ENCODE peak calls at places on chromosomes 16 and 17, in seven cellular contexts. Q is mucosa of descending colon, F is AG09309, Y is cardiac fibroblast, H is adrenal gland, T is heart right ventricle, O is fibroblast of villous mesenchyme. A is an unnamed sample.

GRCh38 chr17:17401271-17401781 is 75.5 kb upstream of the MED9 start:
- DNase-seq in H (peak; percentile 68), O (no peak), Q (no peak), F (no peak), T (no peak), Y (peak; percentile 65), A (no peak)

GRCh38 chr17:80912451-80912850 is 79.2 kb upstream of the CHMP6 start:
- DNase-seq in Y (no peak), O (no peak), Q (no peak), H (no peak), T (no peak), F (no peak), A (no peak)

GRCh38 chr17:55089251-55089650 is 120.7 kb downstream of the STXBP4 start:
- DNase-seq in Y (no peak), T (no peak), H (no peak), F (no peak), Q (no peak), O (no peak), A (no peak)

GRCh38 chr16:80117731-80118130 is 423.1 kb upstream of the DYNLRB2 start:
- DNase-seq in O (no peak), Y (peak; percentile 32), H (no peak), Q (no peak), F (no peak), T (no peak), A (no peak)

GRCh38 chr17:80122926-80123505 is 21.6 kb downstream of the GAA start:
- DNase-seq in Q (no peak), O (no peak), T (no peak), Y (no peak), F (no peak), H (no peak), A (no peak)

GRCh38 chr17:31787857-31788570 is 71.0 kb downstream of the COPRS start:
- DNase-seq in Y (peak; percentile 86), O (peak; percentile 81), T (no peak), F (peak; percentile 88), Q (no peak), H (no peak), A (no peak)

GRCh38 chr16:81514041-81514559 is 69.5 kb downstream of the CMIP start:
- DNase-seq in O (peak; percentile 54), H (no peak), T (no peak), F (no peak), Y (no peak), Q (no peak), A (no peak)

GRCh38 chr17:37039269-37039668 is 90.5 kb downstream of the AATF start:
- DNase-seq in Q (no peak), T (no peak), O (no peak), Y (no peak), F (no peak), H (no peak), A (no peak)

GRCh38 chr17:19753049-19753444 is 4.9 kb upstream of the ALDH3A1 start:
- DNase-seq in Q (peak; percentile 53), O (no peak), Y (peak; percentile 82), T (peak; percentile 64), F (peak; percentile 67), H (peak; percentile 93), A (peak; percentile 92)

GRCh38 chr17:79619196-79619595 is 8.3 kb upstream of the RBFOX3 start:
- DNase-seq in Q (no peak), F (no peak), Y (no peak), O (no peak), T (no peak), H (no peak), A (peak; percentile 70)

GRCh38 chr17:50918933-50919296 is 52.8 kb upstream of the TOB1 start:
- DNase-seq in Q (peak; percentile 77), F (no peak), O (no peak), Y (peak; percentile 21), H (no peak), T (no peak), A (no peak)

GRCh38 chr16:57626420-57627170 is 1.8 kb upstream of the ADGRG1 start:
- DNase-seq in F (no peak), T (peak; percentile 3), O (no peak), Q (no peak), H (no peak), Y (no peak), A (no peak)

GRCh38 chr16:59290718-59291117 is 556.6 kb upstream of the GOT2 start:
- DNase-seq in O (no peak), Q (no peak), H (no peak), Y (no peak), F (no peak), T (no peak), A (no peak)

GRCh38 chr16:81185416-81185815 is 53.1 kb upstream of the BCO1 start:
- DNase-seq in Q (no peak), O (no peak), H (no peak), Y (no peak), F (no peak), T (no peak), A (no peak)

GRCh38 chr17:9123594-9124553 is 102.6 kb downstream of the NTN1 start:
- DNase-seq in O (no peak), H (no peak), Q (no peak), T (no peak), Y (no peak), F (no peak), A (no peak)

GRCh38 chr17:74778960-74779359 is 2.8 kb upstream of the NAT9 start:
- DNase-seq in Y (peak; percentile 66), Q (no peak), H (no peak), T (no peak), O (peak; percentile 91), F (peak; percentile 47), A (no peak)

GRCh38 chr17:74777884-74778490 is 1.8 kb upstream of the NAT9 start:
- DNase-seq in T (no peak), F (no peak), H (no peak), Q (no peak), Y (no peak), O (no peak), A (no peak)

GRCh38 chr17:74779948-74780400 is 3.8 kb upstream of the NAT9 start:
- DNase-seq in T (no peak), O (no peak), Y (no peak), F (no peak), H (peak; percentile 53), Q (peak; percentile 52), A (no peak)

GRCh38 chr17:74782571-74782970 is 6.4 kb upstream of the NAT9 start:
- DNase-seq in T (no peak), H (no peak), O (no peak), Y (no peak), Q (no peak), F (no peak), A (no peak)

DNA sequence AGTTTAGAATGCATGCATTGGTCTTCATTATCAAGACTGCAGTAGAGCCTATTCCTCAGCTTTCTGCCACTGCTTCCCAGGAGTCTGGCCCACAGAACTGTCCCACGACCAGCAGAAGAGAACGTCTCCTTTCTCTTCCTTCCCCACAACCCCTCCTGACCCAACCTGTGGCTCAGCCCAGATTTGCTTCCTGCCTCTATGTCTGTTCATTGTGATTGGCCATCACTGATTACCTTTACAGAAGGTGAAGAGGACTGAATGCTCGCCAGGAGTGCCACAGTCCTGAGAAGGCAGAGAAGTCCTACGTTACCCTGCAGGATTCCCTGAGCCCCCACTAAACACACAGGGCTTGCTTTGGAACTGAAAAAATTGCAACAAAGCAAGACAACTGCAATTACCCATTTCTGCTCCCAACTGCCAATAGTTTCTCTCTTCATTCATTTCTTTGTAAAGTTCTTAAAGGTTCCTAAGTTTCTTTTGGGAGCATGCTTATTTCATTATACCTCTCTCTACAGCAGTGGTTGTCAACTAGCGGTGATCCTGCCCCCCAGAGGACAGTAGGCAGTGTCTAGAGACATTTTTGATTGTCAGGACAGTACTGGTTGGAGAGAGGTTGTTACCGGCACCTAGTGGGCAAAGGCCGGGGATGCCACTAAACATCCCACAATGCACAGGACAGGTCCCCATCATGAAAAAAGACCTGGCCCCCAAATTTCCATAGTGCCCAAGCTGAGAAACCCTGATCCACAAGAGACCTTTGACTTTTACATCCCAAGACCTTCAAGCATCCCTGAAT is 4.5 kb upstream of the NAT9 start:
- DNase-seq in Q (no peak), O (no peak), T (no peak), F (no peak), Y (no peak), H (no peak), A (no peak)
- TF ChIP-seq CTCF in Q (no peak), O (peak; percentile 40), T (no peak), F (peak; percentile 35), Y (no peak), H (peak; percentile 19), A (peak; percentile 66)

GRCh38 chr16:88068476-88069396 is 117.5 kb downstream of the BANP start:
- DNase-seq in Y (no peak), F (no peak), O (no peak), Q (no peak), H (no peak), T (no peak), A (no peak)
- TF ChIP-seq CTCF in Y (no peak), F (no peak), O (no peak), Q (no peak), H (no peak), T (no peak), A (no peak)

GRCh38 chr17:29242051-29242450 is 4.6 kb upstream of the CRYBA1 start:
- DNase-seq in Q (no peak), O (no peak), Y (no peak), F (no peak), T (no peak), H (no peak), A (no peak)

GRCh38 chr17:29242790-29243189 is 3.9 kb upstream of the CRYBA1 start:
- DNase-seq in O (no peak), Q (no peak), T (no peak), Y (no peak), H (no peak), F (no peak), A (no peak)

GRCh38 chr17:29245401-29245800 is 1.3 kb upstream of the CRYBA1 start:
- DNase-seq in Y (no peak), F (no peak), T (no peak), O (no peak), Q (no peak), H (no peak), A (no peak)

GRCh38 chr17:29241015-29241963 is 5.4 kb upstream of the CRYBA1 start:
- DNase-seq in F (peak; percentile 90), H (peak; percentile 89), Y (peak; percentile 96), Q (peak; percentile 21), O (peak; percentile 94), T (no peak), A (peak; percentile 85)

DNA sequence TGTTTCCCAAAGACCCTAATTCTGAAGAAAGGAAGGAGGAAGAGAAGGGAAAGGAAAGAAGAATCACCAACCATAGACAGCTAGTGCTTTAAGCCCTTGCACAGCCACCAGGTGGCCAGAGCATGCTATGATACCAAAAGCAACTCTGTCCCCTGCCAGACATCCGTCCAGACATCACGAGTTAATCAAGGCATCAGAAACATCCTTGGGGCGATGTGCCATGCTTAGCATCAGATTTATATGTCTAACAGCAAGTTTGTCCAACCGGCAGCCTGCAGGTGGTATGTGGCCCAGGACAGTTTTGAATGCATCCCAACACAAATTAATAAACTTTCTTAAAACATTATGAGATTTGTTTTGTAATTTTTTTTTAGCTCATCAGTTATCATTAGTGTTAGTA is 2.9 kb upstream of the CRYBA1 start:
- DNase-seq in O (peak; percentile 39), H (peak; percentile 80), Y (no peak), F (no peak), Q (no peak), T (no peak), A (no peak)
- TF ChIP-seq CTCF in O (peak; percentile 56), H (peak; percentile 44), Y (peak; percentile 67), F (peak; percentile 56), Q (no peak), T (peak; percentile 11), A (peak; percentile 52)

DNA sequence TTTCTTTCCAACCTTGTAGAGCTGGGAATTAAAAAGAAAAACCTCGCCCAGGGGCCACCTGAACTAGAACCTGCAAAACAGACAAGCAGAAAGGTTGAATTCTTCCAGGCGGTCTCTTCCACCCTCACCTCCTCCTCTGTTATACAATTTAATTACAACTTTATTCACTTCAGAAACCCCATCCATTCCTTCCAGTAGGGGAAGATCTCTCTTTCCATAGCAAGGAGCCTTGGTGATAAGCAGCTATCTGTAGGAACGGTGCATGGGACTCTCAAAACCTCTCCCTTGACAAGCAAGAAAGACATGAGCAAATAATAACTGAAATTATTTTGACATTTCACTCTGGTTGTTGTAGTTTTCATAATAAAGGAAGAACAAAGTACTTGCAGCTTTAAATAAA is 176.0 kb downstream of the RBFOX1 start:
- DNase-seq in O (no peak), Y (no peak), F (no peak), T (no peak), Q (no peak), H (no peak), A (no peak)
- TF ChIP-seq CTCF in O (no peak), Y (no peak), F (no peak), T (no peak), Q (no peak), H (no peak), A (no peak)